ENCODE peak calls at places on chromosomes 6 and 20, in four cellular contexts. Z is HepG2, W is K562, I is HCT116. S is an unnamed sample.

GRCh38 chr20:3233131-3233990 is 5.6 kb downstream of the SLC4A11 start:
- DNase-seq in Z (no peak), W (no peak), I (no peak), S (no peak)

GRCh38 chr6:11766056-11766455 is 12.5 kb downstream of the ADTRP start:
- DNase-seq in Z (no peak), W (peak), I (no peak), S (no peak)

GRCh38 chr6:99241905-99242534 is 107.5 kb downstream of the FAXC start:
- DNase-seq in Z (peak), W (peak), I (peak), S (no peak)

GRCh38 chr20:41889125-41889870 is 271.1 kb upstream of the CHD6 start:
- DNase-seq in Z (peak), W (peak), I (peak), S (no peak)

GRCh38 chr6:106700581-106700980 is 71.2 kb downstream of the QRSL1 start:
- DNase-seq in Z (no peak), W (no peak), I (no peak), S (no peak)

GRCh38 chr6:116072368-116072767 is 11.7 kb upstream of the FRK start:
- DNase-seq in Z (peak), W (no peak), I (no peak), S (no peak)

GRCh38 chr6:53925891-53926290 is 131.1 kb downstream of the LRRC1 start:
- DNase-seq in Z (no peak), W (no peak), I (no peak), S (no peak)

GRCh38 chr20:63940472-63941266 is 15.5 kb downstream of the UCKL1 start:
- DNase-seq in Z (no peak), W (no peak), I (no peak), S (no peak)

GRCh38 chr20:19433371-19434316 is 221.2 kb downstream of the SLC24A3 start:
- DNase-seq in Z (no peak), W (no peak), I (no peak), S (no peak)

GRCh38 chr20:57079016-57080005 is 187.1 kb downstream of the BMP7 start:
- DNase-seq in Z (no peak), W (no peak), I (no peak), S (no peak)

GRCh38 chr6:15770347-15771143 is 107.7 kb upstream of the DTNBP1 start:
- DNase-seq in Z (no peak), W (no peak), I (no peak), S (no peak)

GRCh38 chr6:2792330-2792729 is 27.1 kb downstream of the WRNIP1 start:
- DNase-seq in Z (no peak), W (no peak), I (peak), S (no peak)

GRCh38 chr6:52904562-52905279 is 4.8 kb downstream of the GSTA3 start:
- DNase-seq in Z (peak), W (peak), I (no peak), S (no peak)

DNA sequence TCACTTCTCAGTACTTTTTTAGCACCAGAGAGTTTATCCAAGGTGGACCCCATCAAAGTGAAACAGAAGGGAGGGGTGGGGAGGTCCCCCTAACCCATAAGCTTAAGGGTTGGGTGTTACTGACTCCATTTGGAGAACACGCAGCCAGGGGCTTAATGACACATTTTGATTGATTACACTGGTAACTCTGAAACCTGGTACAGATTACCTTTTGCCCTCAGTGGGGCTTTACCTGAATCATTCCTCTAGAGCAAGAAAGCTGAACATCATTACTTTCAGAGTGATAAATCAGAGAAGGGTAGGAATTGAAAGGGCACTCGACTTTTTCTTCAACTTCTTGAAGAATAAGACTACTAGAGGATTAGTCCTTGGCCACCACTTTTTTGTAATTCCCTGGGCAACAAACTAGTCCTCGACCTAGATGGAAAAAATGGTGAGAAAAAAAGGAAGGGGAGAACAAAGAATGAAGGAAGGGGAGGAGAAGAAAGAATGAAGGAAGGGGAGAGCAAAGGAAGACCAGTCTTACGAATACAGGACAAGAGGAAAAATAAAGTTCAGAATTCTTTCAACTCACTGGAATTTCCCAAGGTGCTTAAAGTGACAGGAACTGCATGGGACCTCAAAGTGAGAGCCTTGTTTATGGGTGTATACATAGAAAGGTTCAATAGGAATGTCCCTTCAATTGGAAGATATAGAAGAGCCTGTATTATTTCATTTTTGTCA is 509.5 kb upstream of the JARID2 start:
- DNase-seq in Z (no peak), W (no peak), I (no peak), S (no peak)
- TF ChIP-seq TCF7L2 in Z (no peak), W (no peak), I (no peak), S (no peak)

GRCh38 chr20:51545515-51545914 is 3.0 kb upstream of the NFATC2 start:
- DNase-seq in Z (no peak), W (no peak), I (no peak), S (no peak)
- TF ChIP-seq CTCF in Z (no peak), W (no peak), I (no peak), S (no peak)

DNA sequence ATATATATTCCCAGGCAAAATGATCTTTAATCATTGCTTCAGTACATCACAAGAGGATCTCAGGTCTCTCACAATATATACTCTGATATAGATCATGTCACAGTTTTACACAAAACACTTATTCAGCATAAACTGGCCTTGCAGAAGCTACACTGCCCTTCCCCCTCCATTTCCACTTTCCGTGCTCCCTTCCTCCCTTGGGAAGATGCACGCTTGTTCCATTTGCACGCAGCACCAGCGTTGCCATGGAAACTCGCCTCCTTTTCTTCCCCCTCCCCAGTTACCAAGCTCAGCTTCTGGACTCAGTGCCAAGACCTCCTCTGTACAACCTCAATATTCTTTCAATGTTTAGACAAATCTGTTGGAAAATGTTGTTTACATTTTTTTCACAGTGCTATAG is 154.6 kb downstream of the RFPL4B start:
- DNase-seq in Z (no peak), W (no peak), I (no peak), S (no peak)
- TF ChIP-seq TCF7L2 in Z (no peak), W (no peak), I (no peak), S (no peak)

GRCh38 chr6:17091122-17091521 is 10.7 kb upstream of the STMND1 start:
- DNase-seq in Z (no peak), W (peak), I (no peak), S (no peak)
- TF ChIP-seq CTCF in Z (no peak), W (no peak), I (peak), S (peak)

S was measured in Panc1.